ENCODE peak calls at places on chromosomes 6 and 20, in eight cellular contexts. O is transverse colon, E is Peyer's patch, Q is astrocyte, K is AG04450, Y is heart right ventricle, U is uterus, J is cardiac fibroblast. C is an unnamed sample.

GRCh38 chr6:113599444-113599843 is 257.7 kb upstream of the MARCKS start:
- DNase-seq in O (no peak), E (no peak), Q (peak), K (no peak), Y (no peak), U (no peak), J (peak), C (peak)

GRCh38 chr6:139338845-139339244 is 35.6 kb downstream of the CITED2 start:
- DNase-seq in O (no peak), E (no peak), Q (no peak), K (no peak), Y (no peak), U (no peak), J (peak), C (peak)

GRCh38 chr6:2029130-2029794 is 216.1 kb downstream of the GMDS start:
- DNase-seq in O (no peak), E (no peak), Q (no peak), K (no peak), Y (no peak), U (no peak), J (no peak), C (no peak)

GRCh38 chr6:158313989-158314388 is 1.7 kb downstream of the TULP4 start:
- DNase-seq in O (no peak), E (peak), Q (no peak), K (no peak), Y (no peak), U (no peak), J (no peak), C (no peak)

GRCh38 chr6:149871182-149871581 is 7.0 kb upstream of the LRP11 start:
- DNase-seq in O (no peak), E (no peak), Q (no peak), K (no peak), Y (no peak), U (no peak), J (no peak), C (no peak)

GRCh38 chr20:45924391-45925261 is 9.9 kb upstream of the PCIF1 start:
- DNase-seq in O (no peak), E (no peak), Q (no peak), K (no peak), Y (no peak), U (peak), J (peak), C (peak)

GRCh38 chr6:147586044-147586443 is 77.6 kb downstream of the SAMD5 start:
- DNase-seq in O (peak), E (no peak), Q (peak), K (no peak), Y (no peak), U (peak), J (peak), C (peak)

GRCh38 chr6:128350416-128351254 is 169.8 kb downstream of the PTPRK start:
- DNase-seq in O (no peak), E (no peak), Q (peak), K (no peak), Y (no peak), U (no peak), J (no peak), C (peak)

GRCh38 chr20:61937146-61937962 is 128.3 kb downstream of the TAF4 start:
- DNase-seq in O (no peak), E (no peak), Q (no peak), K (no peak), Y (no peak), U (no peak), J (no peak), C (no peak)

GRCh38 chr6:149114167-149114566 is 203.3 kb upstream of the TAB2 start:
- DNase-seq in O (no peak), E (no peak), Q (no peak), K (no peak), Y (peak), U (no peak), J (no peak), C (no peak)

GRCh38 chr6:43575105-43575771 is 600 bp downstream of the XPO5 start:
- DNase-seq in O (peak), E (no peak), Q (peak), K (no peak), Y (peak), U (no peak), J (no peak), C (peak)

GRCh38 chr6:53326372-53327016 is 22.3 kb downstream of the ELOVL5 start:
- DNase-seq in O (peak), E (no peak), Q (peak), K (peak), Y (no peak), U (peak), J (peak), C (peak)

GRCh38 chr6:12009904-12010634 is 2.0 kb upstream of the HIVEP1 start:
- DNase-seq in O (no peak), E (no peak), Q (peak), K (no peak), Y (no peak), U (no peak), J (peak), C (peak)

GRCh38 chr6:43916091-43916923 is 146.3 kb downstream of the VEGFA start:
- DNase-seq in O (no peak), E (no peak), Q (peak), K (no peak), Y (no peak), U (no peak), J (peak), C (peak)

GRCh38 chr20:15882553-15882952 is 690.7 kb downstream of the KIF16B start:
- DNase-seq in O (no peak), E (no peak), Q (no peak), K (no peak), Y (no peak), U (no peak), J (no peak), C (peak)

GRCh38 chr6:90468080-90468479 is 118.8 kb downstream of the MAP3K7 start:
- DNase-seq in O (no peak), E (no peak), Q (peak), K (no peak), Y (no peak), U (no peak), J (peak), C (no peak)

GRCh38 chr6:90466191-90466940 is 120.5 kb downstream of the MAP3K7 start:
- DNase-seq in O (no peak), E (no peak), Q (peak), K (no peak), Y (no peak), U (no peak), J (no peak), C (no peak)

GRCh38 chr6:90468859-90469258 is 118.0 kb downstream of the MAP3K7 start:
- DNase-seq in O (no peak), E (no peak), Q (no peak), K (no peak), Y (no peak), U (no peak), J (no peak), C (no peak)

GRCh38 chr6:90469906-90470305 is 117.0 kb downstream of the MAP3K7 start:
- DNase-seq in O (no peak), E (no peak), Q (no peak), K (no peak), Y (no peak), U (no peak), J (peak), C (no peak)

DNA sequence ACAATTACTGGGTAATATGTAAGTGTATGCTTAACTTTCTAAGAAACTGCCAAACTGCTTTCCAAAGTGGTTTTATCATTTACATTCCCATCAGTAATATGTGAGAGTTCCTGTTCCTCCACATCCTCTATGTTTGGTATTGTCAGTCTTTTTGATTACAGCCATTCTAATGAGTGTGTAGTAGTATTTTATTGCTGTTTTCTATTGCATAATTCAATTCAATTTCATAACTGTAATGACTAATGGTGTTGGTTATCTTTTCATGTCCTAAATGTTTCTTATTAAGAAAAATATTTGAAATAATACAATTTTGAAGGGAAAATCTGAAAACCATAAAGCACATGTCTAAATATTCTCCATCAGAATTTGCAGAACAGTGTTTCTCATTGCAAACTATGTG is 119.3 kb downstream of the MAP3K7 start:
- DNase-seq in O (no peak), E (no peak), Q (no peak), K (no peak), Y (no peak), U (no peak), J (no peak), C (no peak)
- H3K4me3 ChIP-seq in O (no peak), E (no peak), Q (no peak), K (no peak), Y (no peak), U (no peak), J (no peak), C (no peak)

DNA sequence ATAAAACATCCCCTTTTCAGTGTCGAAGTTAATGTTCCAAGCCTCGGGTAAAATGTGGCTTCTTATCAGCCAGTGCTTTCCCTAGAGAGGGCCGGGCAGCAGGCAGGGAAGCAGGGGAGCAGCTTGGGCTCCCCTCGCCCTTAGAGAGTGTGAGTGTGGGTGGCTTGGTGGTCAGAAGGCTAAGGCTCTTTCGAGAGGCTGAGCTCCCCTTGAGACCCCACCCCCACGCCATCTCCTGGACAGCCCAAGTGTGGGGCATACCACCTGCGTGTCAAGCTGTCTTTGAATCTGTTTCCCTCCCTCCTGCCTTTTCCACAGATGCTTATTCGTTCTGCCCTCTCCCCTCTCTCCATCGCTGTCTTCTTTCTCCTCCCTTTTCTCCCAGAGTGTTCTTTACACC is 95.1 kb upstream of the FOXP4 start:
- DNase-seq in O (no peak), E (no peak), Q (no peak), K (no peak), Y (peak), U (peak), J (no peak), C (no peak)
- TF ChIP-seq CTCF in O (no peak), E (no peak), Q (no peak), K (no peak), Y (no peak), U (peak), J (peak), C (peak)

GRCh38 chr6:39226606-39227300 is 2.5 kb downstream of the KCNK5 start:
- DNase-seq in O (no peak), E (no peak), Q (no peak), K (no peak), Y (no peak), U (no peak), J (no peak), C (no peak)

GRCh38 chr6:39228992-39229767 is at the start of gene KCNK5:
- DNase-seq in O (peak), E (peak), Q (peak), K (no peak), Y (peak), U (peak), J (peak), C (peak)

GRCh38 chr6:39225946-39226437 is 3.3 kb downstream of the KCNK5 start:
- DNase-seq in O (no peak), E (peak), Q (no peak), K (no peak), Y (no peak), U (no peak), J (no peak), C (no peak)

GRCh38 chr6:39228111-39228971 is 934 bp downstream of the KCNK5 start:
- DNase-seq in O (no peak), E (no peak), Q (no peak), K (no peak), Y (no peak), U (no peak), J (no peak), C (no peak)

DNA sequence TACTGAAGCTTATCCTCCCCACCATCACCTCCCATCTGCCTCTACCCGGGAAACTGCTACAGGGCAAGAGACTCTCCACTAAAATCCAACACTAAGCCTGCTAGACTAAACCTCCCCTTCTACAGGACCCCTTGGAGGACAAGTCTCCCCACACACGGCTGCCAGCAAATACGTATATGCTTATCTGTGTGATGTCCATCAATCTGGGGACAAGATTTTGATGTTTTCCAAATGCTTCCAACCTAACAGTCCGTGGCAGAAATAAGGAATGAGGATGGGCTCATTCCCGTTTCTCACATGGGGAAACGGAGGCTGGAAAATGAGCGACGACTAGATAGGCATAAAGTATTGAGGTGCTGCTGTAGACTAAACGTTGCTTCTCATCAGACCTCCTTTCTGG is 1.8 kb downstream of the KCNK5 start:
- DNase-seq in O (no peak), E (no peak), Q (no peak), K (no peak), Y (no peak), U (no peak), J (no peak), C (no peak)
- H3K4me3 ChIP-seq in O (peak), E (peak), Q (no peak), K (no peak), Y (no peak), U (peak), J (no peak), C (no peak)

GRCh38 chr6:7062445-7063162 is 45.2 kb upstream of the RREB1 start:
- DNase-seq in O (no peak), E (no peak), Q (no peak), K (no peak), Y (no peak), U (no peak), J (no peak), C (no peak)
- TF ChIP-seq CTCF in O (no peak), E (no peak), Q (no peak), K (no peak), Y (no peak), U (no peak), J (no peak), C (no peak)

DNA sequence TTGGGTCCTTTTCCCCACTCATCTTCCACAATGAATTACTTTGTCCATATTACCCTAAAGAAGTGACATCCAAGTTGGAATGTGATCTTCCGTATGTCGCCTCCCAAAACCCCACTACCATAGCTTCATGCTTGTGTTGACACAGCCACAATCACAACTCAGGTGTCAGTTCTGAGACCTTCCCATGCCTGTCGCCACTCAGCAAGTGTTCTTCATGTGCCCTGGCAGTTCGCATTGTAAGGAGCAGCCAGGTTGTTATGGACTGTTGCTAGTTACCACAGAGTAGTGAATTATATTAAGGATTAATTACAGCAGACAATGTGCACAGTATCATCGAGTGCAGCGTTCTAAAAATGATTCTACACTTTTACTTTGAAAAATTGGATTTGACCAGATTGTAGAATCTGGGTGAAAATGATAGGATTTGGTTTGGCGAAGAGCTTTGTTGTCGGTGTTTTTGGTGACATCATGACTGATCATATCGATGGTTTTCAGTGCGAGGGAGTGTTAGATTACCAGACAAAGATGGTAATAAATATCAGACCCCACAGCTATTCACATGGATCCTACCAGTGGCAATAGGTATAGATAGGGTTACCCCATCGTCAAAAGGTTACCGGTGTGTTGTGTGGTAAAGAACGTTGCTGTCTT is 1.7 kb downstream of the PCMTD2 start:
- DNase-seq in O (no peak), E (no peak), Q (no peak), K (no peak), Y (no peak), U (no peak), J (no peak), C (no peak)
- H3K4me3 ChIP-seq in O (no peak), E (no peak), Q (no peak), K (no peak), Y (no peak), U (no peak), J (no peak), C (peak)

GRCh38 chr6:56890066-56890465 is 64.8 kb upstream of the BEND6 start:
- DNase-seq in O (no peak), E (no peak), Q (no peak), K (no peak), Y (no peak), U (no peak), J (no peak), C (peak)

GRCh38 chr6:56888687-56889086 is 66.2 kb upstream of the BEND6 start:
- DNase-seq in O (no peak), E (no peak), Q (no peak), K (no peak), Y (no peak), U (no peak), J (no peak), C (no peak)

GRCh38 chr6:56890683-56891429 is 64.1 kb upstream of the BEND6 start:
- DNase-seq in O (no peak), E (no peak), Q (peak), K (peak), Y (no peak), U (no peak), J (peak), C (peak)

GRCh38 chr6:56889492-56889891 is 65.4 kb upstream of the BEND6 start:
- DNase-seq in O (no peak), E (no peak), Q (no peak), K (no peak), Y (no peak), U (no peak), J (no peak), C (no peak)

GRCh38 chr6:56891754-56892153 is 63.2 kb upstream of the BEND6 start:
- DNase-seq in O (no peak), E (no peak), Q (no peak), K (peak), Y (no peak), U (no peak), J (no peak), C (peak)
- TF ChIP-seq CTCF in O (no peak), E (no peak), Q (no peak), K (peak), Y (no peak), U (no peak), J (no peak), C (peak)

DNA sequence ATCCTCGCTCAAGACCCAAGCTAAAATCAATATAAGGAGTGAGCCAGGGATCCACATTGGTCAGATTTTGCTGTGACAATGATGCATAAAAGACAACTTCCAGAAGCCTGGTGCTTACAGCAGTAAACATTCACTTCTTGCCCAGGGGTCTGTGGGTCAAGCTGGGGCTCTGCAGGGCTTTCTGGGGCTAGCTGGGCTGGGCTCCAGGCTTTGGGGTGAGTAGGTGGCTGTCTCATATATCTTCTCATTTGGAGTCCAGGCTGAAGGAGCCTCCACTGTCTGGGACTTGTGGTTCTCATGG is 25.8 kb upstream of the TOP1 start:
- DNase-seq in O (no peak), E (no peak), Q (no peak), K (no peak), Y (no peak), U (no peak), J (no peak), C (no peak)
- H3K4me3 ChIP-seq in O (no peak), E (no peak), Q (peak), K (peak), Y (no peak), U (no peak), J (peak), C (peak)

GRCh38 chr20:43385914-43386313 is 71.8 kb upstream of the SRSF6 start:
- DNase-seq in O (no peak), E (no peak), Q (no peak), K (no peak), Y (no peak), U (no peak), J (no peak), C (no peak)

GRCh38 chr20:43386878-43387277 is 70.8 kb upstream of the SRSF6 start:
- DNase-seq in O (no peak), E (no peak), Q (no peak), K (no peak), Y (no peak), U (no peak), J (no peak), C (no peak)

GRCh38 chr20:43387737-43388136 is 70.0 kb upstream of the SRSF6 start:
- DNase-seq in O (no peak), E (no peak), Q (no peak), K (no peak), Y (no peak), U (no peak), J (no peak), C (no peak)

GRCh38 chr20:43383026-43383795 is 74.5 kb upstream of the SRSF6 start:
- DNase-seq in O (no peak), E (no peak), Q (no peak), K (no peak), Y (peak), U (no peak), J (peak), C (peak)

DNA sequence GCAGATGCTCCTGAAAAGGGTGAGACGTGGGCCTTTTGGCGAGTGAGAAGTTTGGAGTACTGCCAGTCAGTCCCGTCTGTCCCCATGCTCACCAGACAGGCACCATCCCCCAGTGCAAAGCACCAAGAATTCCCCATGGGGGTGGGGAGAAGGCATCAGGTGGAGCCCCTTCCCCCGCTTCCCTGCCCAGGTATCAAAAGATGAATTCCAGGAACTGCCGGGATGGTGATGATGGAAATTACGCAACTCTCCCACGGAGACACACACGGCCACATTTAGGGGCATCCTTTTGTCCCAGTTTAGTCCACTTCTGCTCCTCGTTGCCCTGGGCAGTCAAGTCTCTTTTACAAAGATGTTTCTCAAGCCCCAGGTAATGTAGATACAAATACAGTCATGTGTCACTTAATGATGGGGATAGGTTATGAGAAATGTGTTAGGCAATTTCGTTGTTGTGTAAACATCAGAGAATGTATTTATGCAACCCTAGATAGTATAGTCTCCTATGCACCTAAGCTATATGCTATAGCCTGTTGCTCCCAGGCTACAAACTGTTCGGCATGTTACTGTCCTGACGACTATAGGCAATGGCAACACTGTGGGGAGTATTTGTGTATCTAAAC is 73.3 kb upstream of the SRSF6 start:
- DNase-seq in O (no peak), E (no peak), Q (no peak), K (no peak), Y (no peak), U (no peak), J (no peak), C (no peak)
- TF ChIP-seq CTCF in O (no peak), E (no peak), Q (no peak), K (no peak), Y (no peak), U (no peak), J (no peak), C (no peak)

GRCh38 chr6:166507809-166508373 is 78.6 kb downstream of the RAMACL start:
- DNase-seq in O (no peak), E (no peak), Q (no peak), K (no peak), Y (no peak), U (no peak), J (no peak), C (no peak)
- H3K4me3 ChIP-seq in O (no peak), E (no peak), Q (no peak), K (no peak), Y (no peak), U (no peak), J (no peak), C (no peak)